ENCODE peak calls at places on chromosome 19, in nine cellular contexts. One of them, this sample, is unnamed.

GRCh38 chr19:19033176-19033425 is 216 bp downstream of the SUGP2 start:
- DNase-seq in adrenal gland: no peak
- DNase-seq in sigmoid colon: no peak
- DNase-seq in tibial artery: no peak
- DNase-seq in H9: no peak
- DNase-seq in spleen: no peak
- DNase-seq in stomach: peak
- DNase-seq in BE2C: no peak
- DNase-seq in left lung: no peak
- DNase-seq in this sample: no peak

GRCh38 chr19:40945645-40946044 is 45.4 kb upstream of the CYP2B6 start:
- DNase-seq in adrenal gland: no peak
- DNase-seq in sigmoid colon: no peak
- DNase-seq in tibial artery: no peak
- DNase-seq in H9: no peak
- DNase-seq in spleen: no peak
- DNase-seq in stomach: no peak
- DNase-seq in BE2C: no peak
- DNase-seq in left lung: no peak
- DNase-seq in this sample: no peak

GRCh38 chr19:2573916-2574315 is 98.0 kb downstream of the GADD45B start:
- DNase-seq in adrenal gland: no peak
- DNase-seq in sigmoid colon: peak
- DNase-seq in tibial artery: peak
- DNase-seq in H9: no peak
- DNase-seq in spleen: peak
- DNase-seq in stomach: no peak
- DNase-seq in BE2C: no peak
- DNase-seq in left lung: no peak
- DNase-seq in this sample: no peak

GRCh38 chr19:35090160-35090794 is 25.3 kb upstream of the FXYD3 start:
- DNase-seq in adrenal gland: peak
- DNase-seq in sigmoid colon: no peak
- DNase-seq in tibial artery: peak
- DNase-seq in H9: peak
- DNase-seq in spleen: no peak
- DNase-seq in stomach: peak
- DNase-seq in BE2C: peak
- DNase-seq in left lung: peak
- DNase-seq in this sample: peak

GRCh38 chr19:12527034-12527836 is 24.0 kb downstream of the ZNF564 start:
- DNase-seq in adrenal gland: no peak
- DNase-seq in sigmoid colon: no peak
- DNase-seq in tibial artery: no peak
- DNase-seq in H9: no peak
- DNase-seq in spleen: no peak
- DNase-seq in stomach: no peak
- DNase-seq in BE2C: no peak
- DNase-seq in left lung: no peak
- DNase-seq in this sample: no peak

GRCh38 chr19:1942934-1943555 is 2.1 kb downstream of the CSNK1G2 start:
- DNase-seq in adrenal gland: no peak
- DNase-seq in sigmoid colon: no peak
- DNase-seq in tibial artery: no peak
- DNase-seq in H9: no peak
- DNase-seq in spleen: no peak
- DNase-seq in stomach: no peak
- DNase-seq in BE2C: no peak
- DNase-seq in left lung: peak
- DNase-seq in this sample: no peak

GRCh38 chr19:12721656-12722565 is 1.8 kb downstream of the TNPO2 start:
- DNase-seq in adrenal gland: peak
- DNase-seq in sigmoid colon: peak
- DNase-seq in tibial artery: peak
- DNase-seq in H9: peak
- DNase-seq in spleen: peak
- DNase-seq in stomach: peak
- DNase-seq in BE2C: peak
- DNase-seq in left lung: peak
- DNase-seq in this sample: peak

GRCh38 chr19:374183-374885 is 29.7 kb upstream of the MIER2 start:
- DNase-seq in adrenal gland: peak
- DNase-seq in sigmoid colon: peak
- DNase-seq in tibial artery: no peak
- DNase-seq in H9: no peak
- DNase-seq in spleen: peak
- DNase-seq in stomach: no peak
- DNase-seq in BE2C: no peak
- DNase-seq in left lung: no peak
- DNase-seq in this sample: no peak

GRCh38 chr19:48481846-48482639 is 12.9 kb downstream of the CYTH2 start:
- DNase-seq in adrenal gland: no peak
- DNase-seq in sigmoid colon: no peak
- DNase-seq in tibial artery: no peak
- DNase-seq in H9: no peak
- DNase-seq in spleen: no peak
- DNase-seq in stomach: no peak
- DNase-seq in BE2C: no peak
- DNase-seq in left lung: no peak
- DNase-seq in this sample: no peak

GRCh38 chr19:35545001-35545854 is at the start of gene TMEM147:
- DNase-seq in adrenal gland: peak
- DNase-seq in sigmoid colon: peak
- DNase-seq in tibial artery: peak
- DNase-seq in H9: peak
- DNase-seq in spleen: peak
- DNase-seq in stomach: peak
- DNase-seq in BE2C: peak
- DNase-seq in left lung: peak
- DNase-seq in this sample: peak

GRCh38 chr19:10290876-10291553 is 1.3 kb downstream of the ICAM5 start:
- DNase-seq in adrenal gland: no peak
- DNase-seq in sigmoid colon: no peak
- DNase-seq in tibial artery: no peak
- DNase-seq in H9: peak
- DNase-seq in spleen: peak
- DNase-seq in stomach: peak
- DNase-seq in BE2C: no peak
- DNase-seq in left lung: peak
- DNase-seq in this sample: peak

GRCh38 chr19:29965529-29965928 is 23.5 kb downstream of the URI1 start:
- DNase-seq in adrenal gland: no peak
- DNase-seq in sigmoid colon: no peak
- DNase-seq in tibial artery: no peak
- DNase-seq in H9: no peak
- DNase-seq in spleen: no peak
- DNase-seq in stomach: no peak
- DNase-seq in BE2C: no peak
- DNase-seq in left lung: no peak
- DNase-seq in this sample: no peak

GRCh38 chr19:34482380-34483250 is 1.1 kb downstream of the WTIP start:
- DNase-seq in adrenal gland: no peak
- DNase-seq in sigmoid colon: no peak
- DNase-seq in tibial artery: no peak
- DNase-seq in H9: no peak
- DNase-seq in spleen: no peak
- DNase-seq in stomach: no peak
- DNase-seq in BE2C: no peak
- DNase-seq in left lung: peak
- DNase-seq in this sample: no peak

GRCh38 chr19:43229315-43229714 is 23.9 kb upstream of the PSG4 start:
- DNase-seq in adrenal gland: no peak
- DNase-seq in sigmoid colon: no peak
- DNase-seq in tibial artery: no peak
- DNase-seq in H9: no peak
- DNase-seq in spleen: no peak
- DNase-seq in stomach: no peak
- DNase-seq in BE2C: no peak
- DNase-seq in left lung: no peak
- DNase-seq in this sample: no peak
- TF ChIP-seq CTCF in adrenal gland: no peak
- TF ChIP-seq CTCF in sigmoid colon: no peak
- TF ChIP-seq CTCF in tibial artery: no peak
- TF ChIP-seq CTCF in H9: no peak
- TF ChIP-seq CTCF in spleen: no peak
- TF ChIP-seq CTCF in stomach: no peak
- TF ChIP-seq CTCF in BE2C: no peak
- TF ChIP-seq CTCF in left lung: no peak
- TF ChIP-seq CTCF in this sample: no peak

DNA sequence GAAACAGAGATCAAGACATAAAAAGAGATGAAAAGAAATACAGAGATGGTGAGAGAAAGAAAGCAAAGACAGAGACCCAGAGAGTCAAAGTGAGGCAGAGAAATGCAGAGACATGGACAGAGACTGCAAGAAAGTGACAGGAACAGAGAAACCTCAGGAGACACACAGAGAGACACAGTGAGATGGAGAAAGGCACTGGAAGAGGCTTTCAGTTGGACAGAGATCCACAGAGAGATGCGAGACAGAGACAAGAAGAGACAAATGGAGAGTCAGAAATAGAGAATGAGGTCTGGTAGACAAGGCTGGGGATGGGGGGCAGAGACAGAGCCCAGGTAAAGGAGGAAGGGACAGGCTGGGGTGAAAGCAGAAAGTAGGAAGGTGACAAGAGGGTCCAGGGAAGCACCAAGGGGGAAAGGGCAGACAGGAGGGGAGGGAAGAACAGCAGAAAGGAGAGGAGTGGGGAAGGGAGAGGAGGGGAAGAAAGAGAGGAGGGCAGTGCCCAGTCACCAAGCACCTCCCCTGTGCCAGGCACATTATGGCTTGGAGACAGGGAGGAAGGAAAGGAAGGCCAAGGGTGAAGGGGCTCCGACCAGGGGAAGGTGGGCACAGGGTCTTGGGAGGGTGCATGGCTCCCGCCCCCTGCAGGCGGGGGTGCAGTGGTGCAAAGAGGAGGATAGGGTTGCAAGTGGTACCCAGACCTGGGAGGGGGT is 38.5 kb downstream of the DEDD2 start:
- DNase-seq in adrenal gland: no peak
- DNase-seq in sigmoid colon: no peak
- DNase-seq in tibial artery: no peak
- DNase-seq in H9: peak
- DNase-seq in spleen: no peak
- DNase-seq in stomach: no peak
- DNase-seq in BE2C: peak
- DNase-seq in left lung: no peak
- DNase-seq in this sample: no peak
- TF ChIP-seq CTCF in adrenal gland: no peak
- TF ChIP-seq CTCF in sigmoid colon: no peak
- TF ChIP-seq CTCF in tibial artery: no peak
- TF ChIP-seq CTCF in H9: peak
- TF ChIP-seq CTCF in spleen: peak
- TF ChIP-seq CTCF in stomach: no peak
- TF ChIP-seq CTCF in BE2C: peak
- TF ChIP-seq CTCF in left lung: no peak
- TF ChIP-seq CTCF in this sample: peak

DNA sequence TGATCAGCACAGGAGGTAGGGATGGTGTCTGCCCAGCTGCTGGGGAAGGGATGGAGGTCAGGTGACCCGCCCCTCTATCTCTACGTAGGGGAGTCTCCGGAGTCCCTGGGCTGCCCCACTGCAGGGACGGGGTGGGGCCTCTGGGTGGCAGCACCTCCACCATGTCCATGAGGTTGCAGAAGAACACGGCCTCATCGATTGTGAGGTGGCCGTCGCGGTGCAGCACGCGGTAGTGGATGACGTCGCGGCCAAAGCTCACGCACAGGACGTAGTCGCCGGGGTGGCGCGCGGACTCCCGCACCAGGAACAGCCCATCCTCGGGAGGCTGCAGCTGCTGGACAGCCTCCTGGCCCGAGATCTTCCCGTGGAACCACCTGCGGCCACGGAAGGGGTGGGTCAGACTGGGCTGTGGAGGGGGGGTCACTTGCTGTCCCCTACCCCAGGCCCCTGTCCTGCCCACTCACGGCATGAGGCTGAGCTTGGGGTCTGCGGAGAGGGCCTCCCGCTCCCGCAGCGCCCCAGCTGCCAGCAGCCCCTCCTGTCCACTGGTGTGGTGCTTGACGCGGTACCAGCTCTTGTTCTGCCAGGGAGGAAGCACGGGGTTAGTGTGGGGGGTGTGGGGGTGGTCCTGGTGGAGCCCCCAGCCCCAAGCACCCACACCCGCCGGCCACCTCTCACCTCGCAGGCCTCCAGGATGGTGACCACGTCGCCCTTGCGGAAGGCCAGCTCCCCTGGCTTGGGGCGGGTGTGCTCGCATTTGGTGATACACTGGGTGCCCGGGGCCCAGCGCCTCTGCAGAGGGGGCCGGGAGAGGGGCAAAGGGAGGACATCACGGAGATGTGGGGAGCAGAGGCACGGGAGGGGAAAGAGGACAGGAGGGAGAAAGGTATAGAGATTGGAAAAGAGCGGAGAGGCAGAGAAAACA is 2.3 kb downstream of the MATK start:
- DNase-seq in adrenal gland: no peak
- DNase-seq in sigmoid colon: no peak
- DNase-seq in tibial artery: no peak
- DNase-seq in H9: peak
- DNase-seq in spleen: peak
- DNase-seq in stomach: no peak
- DNase-seq in BE2C: peak
- DNase-seq in left lung: peak
- DNase-seq in this sample: no peak
- TF ChIP-seq CTCF in adrenal gland: peak
- TF ChIP-seq CTCF in sigmoid colon: no peak
- TF ChIP-seq CTCF in tibial artery: no peak
- TF ChIP-seq CTCF in H9: peak
- TF ChIP-seq CTCF in spleen: peak
- TF ChIP-seq CTCF in stomach: no peak
- TF ChIP-seq CTCF in BE2C: peak
- TF ChIP-seq CTCF in left lung: peak
- TF ChIP-seq CTCF in this sample: peak

GRCh38 chr19:56310462-56310861 is 4.2 kb downstream of the ZSCAN5A start:
- DNase-seq in adrenal gland: no peak
- DNase-seq in sigmoid colon: no peak
- DNase-seq in tibial artery: no peak
- DNase-seq in H9: no peak
- DNase-seq in spleen: no peak
- DNase-seq in stomach: no peak
- DNase-seq in BE2C: no peak
- DNase-seq in left lung: no peak
- DNase-seq in this sample: no peak

GRCh38 chr19:56312337-56312736 is 2.3 kb downstream of the ZSCAN5A start:
- DNase-seq in adrenal gland: no peak
- DNase-seq in sigmoid colon: no peak
- DNase-seq in tibial artery: no peak
- DNase-seq in H9: no peak
- DNase-seq in spleen: no peak
- DNase-seq in stomach: no peak
- DNase-seq in BE2C: no peak
- DNase-seq in left lung: no peak
- DNase-seq in this sample: no peak

GRCh38 chr19:56308792-56309191 is 5.8 kb downstream of the ZSCAN5A start:
- DNase-seq in adrenal gland: no peak
- DNase-seq in sigmoid colon: no peak
- DNase-seq in tibial artery: no peak
- DNase-seq in H9: no peak
- DNase-seq in spleen: no peak
- DNase-seq in stomach: no peak
- DNase-seq in BE2C: no peak
- DNase-seq in left lung: no peak
- DNase-seq in this sample: no peak

GRCh38 chr19:56312787-56313343 is 1.8 kb downstream of the ZSCAN5A start:
- DNase-seq in adrenal gland: no peak
- DNase-seq in sigmoid colon: no peak
- DNase-seq in tibial artery: no peak
- DNase-seq in H9: no peak
- DNase-seq in spleen: no peak
- DNase-seq in stomach: no peak
- DNase-seq in BE2C: no peak
- DNase-seq in left lung: no peak
- DNase-seq in this sample: no peak

GRCh38 chr19:56309511-56310185 is 5.0 kb downstream of the ZSCAN5A start:
- DNase-seq in adrenal gland: peak
- DNase-seq in sigmoid colon: no peak
- DNase-seq in tibial artery: no peak
- DNase-seq in H9: peak
- DNase-seq in spleen: peak
- DNase-seq in stomach: peak
- DNase-seq in BE2C: peak
- DNase-seq in left lung: peak
- DNase-seq in this sample: no peak
- TF ChIP-seq CTCF in adrenal gland: peak
- TF ChIP-seq CTCF in sigmoid colon: peak
- TF ChIP-seq CTCF in tibial artery: peak
- TF ChIP-seq CTCF in H9: peak
- TF ChIP-seq CTCF in spleen: peak
- TF ChIP-seq CTCF in stomach: peak
- TF ChIP-seq CTCF in BE2C: peak
- TF ChIP-seq CTCF in left lung: peak
- TF ChIP-seq CTCF in this sample: peak

This sample was measured in D721Med.